ENCODE peak calls at places on chromosomes 7 and 10, in six cellular contexts. One of them, this sample, is unnamed.

GRCh38 chr10:35340975-35341374 is 4.7 kb downstream of the CCNY start:
- DNase-seq in upper lobe of right lung: no peak
- DNase-seq in fibroblast of mammary gland: peak
- DNase-seq in heart right ventricle: peak
- DNase-seq in AG04450: no peak
- DNase-seq in lower lobe of right lung: no peak
- DNase-seq in this sample: no peak

GRCh38 chr10:120514035-120514620 is 57.1 kb downstream of the PLPP4 start:
- DNase-seq in upper lobe of right lung: no peak
- DNase-seq in fibroblast of mammary gland: peak
- DNase-seq in heart right ventricle: no peak
- DNase-seq in AG04450: no peak
- DNase-seq in lower lobe of right lung: no peak
- DNase-seq in this sample: no peak

GRCh38 chr7:3897430-3898385 is 596.7 kb downstream of the SDK1 start:
- DNase-seq in upper lobe of right lung: no peak
- DNase-seq in fibroblast of mammary gland: peak
- DNase-seq in heart right ventricle: no peak
- DNase-seq in AG04450: peak
- DNase-seq in lower lobe of right lung: no peak
- DNase-seq in this sample: no peak

GRCh38 chr10:11208908-11209809 is 191.5 kb downstream of the CELF2 start:
- DNase-seq in upper lobe of right lung: no peak
- DNase-seq in fibroblast of mammary gland: no peak
- DNase-seq in heart right ventricle: no peak
- DNase-seq in AG04450: no peak
- DNase-seq in lower lobe of right lung: no peak
- DNase-seq in this sample: no peak

GRCh38 chr7:75762350-75762917 is 9.6 kb downstream of the CCL26 start:
- DNase-seq in upper lobe of right lung: no peak
- DNase-seq in fibroblast of mammary gland: peak
- DNase-seq in heart right ventricle: no peak
- DNase-seq in AG04450: peak
- DNase-seq in lower lobe of right lung: no peak
- DNase-seq in this sample: no peak

GRCh38 chr10:34905200-34905927 is 90.3 kb upstream of the PARD3 start:
- DNase-seq in upper lobe of right lung: no peak
- DNase-seq in fibroblast of mammary gland: no peak
- DNase-seq in heart right ventricle: no peak
- DNase-seq in AG04450: no peak
- DNase-seq in lower lobe of right lung: no peak
- DNase-seq in this sample: no peak

GRCh38 chr7:29839302-29839701 is 33.0 kb downstream of the WIPF3 start:
- DNase-seq in upper lobe of right lung: no peak
- DNase-seq in fibroblast of mammary gland: peak
- DNase-seq in heart right ventricle: peak
- DNase-seq in AG04450: peak
- DNase-seq in lower lobe of right lung: no peak
- DNase-seq in this sample: no peak

GRCh38 chr7:139358541-139359365 is 941 bp upstream of the LUC7L2 start:
- DNase-seq in upper lobe of right lung: peak
- DNase-seq in fibroblast of mammary gland: peak
- DNase-seq in heart right ventricle: no peak
- DNase-seq in AG04450: no peak
- DNase-seq in lower lobe of right lung: peak
- DNase-seq in this sample: no peak

GRCh38 chr10:28790146-28790545 is 112.8 kb downstream of the BAMBI start:
- DNase-seq in upper lobe of right lung: no peak
- DNase-seq in fibroblast of mammary gland: no peak
- DNase-seq in heart right ventricle: no peak
- DNase-seq in AG04450: no peak
- DNase-seq in lower lobe of right lung: no peak
- DNase-seq in this sample: no peak

GRCh38 chr7:110977127-110977776 is 113.7 kb upstream of the LRRN3 start:
- DNase-seq in upper lobe of right lung: no peak
- DNase-seq in fibroblast of mammary gland: no peak
- DNase-seq in heart right ventricle: no peak
- DNase-seq in AG04450: no peak
- DNase-seq in lower lobe of right lung: no peak
- DNase-seq in this sample: no peak

GRCh38 chr10:94183666-94184264 is 179.0 kb downstream of the NOC3L start:
- DNase-seq in upper lobe of right lung: no peak
- DNase-seq in fibroblast of mammary gland: peak
- DNase-seq in heart right ventricle: no peak
- DNase-seq in AG04450: peak
- DNase-seq in lower lobe of right lung: no peak
- DNase-seq in this sample: no peak

GRCh38 chr10:80070068-80070467 is 8.4 kb upstream of the TMEM254 start:
- DNase-seq in upper lobe of right lung: no peak
- DNase-seq in fibroblast of mammary gland: no peak
- DNase-seq in heart right ventricle: no peak
- DNase-seq in AG04450: no peak
- DNase-seq in lower lobe of right lung: no peak
- DNase-seq in this sample: no peak

GRCh38 chr7:17027143-17027802 is 145.5 kb upstream of the AGR3 start:
- DNase-seq in upper lobe of right lung: no peak
- DNase-seq in fibroblast of mammary gland: peak
- DNase-seq in heart right ventricle: no peak
- DNase-seq in AG04450: no peak
- DNase-seq in lower lobe of right lung: no peak
- DNase-seq in this sample: no peak

DNA sequence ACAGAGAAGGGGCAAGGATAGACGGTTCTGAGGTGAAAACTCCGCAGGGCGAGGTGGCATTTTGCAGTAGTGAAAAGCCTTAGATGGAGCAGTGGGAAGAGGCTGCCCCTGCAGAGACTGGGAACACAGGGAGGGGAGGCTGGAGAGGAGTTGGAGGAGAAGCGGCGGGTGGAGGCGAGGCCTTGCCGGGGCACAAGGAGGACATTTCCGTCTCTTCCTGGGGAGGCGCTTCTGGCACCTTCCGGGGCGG is 42.6 kb downstream of the LDB3 start:
- DNase-seq in upper lobe of right lung: no peak
- DNase-seq in fibroblast of mammary gland: no peak
- DNase-seq in heart right ventricle: no peak
- DNase-seq in AG04450: no peak
- DNase-seq in lower lobe of right lung: no peak
- DNase-seq in this sample: no peak
- TF ChIP-seq CTCF in upper lobe of right lung: no peak
- TF ChIP-seq CTCF in fibroblast of mammary gland: no peak
- TF ChIP-seq CTCF in heart right ventricle: no peak
- TF ChIP-seq CTCF in AG04450: no peak
- TF ChIP-seq CTCF in lower lobe of right lung: peak
- TF ChIP-seq CTCF in this sample: no peak

GRCh38 chr10:63829573-63830149 is 308.5 kb downstream of the REEP3 start:
- DNase-seq in upper lobe of right lung: no peak
- DNase-seq in fibroblast of mammary gland: no peak
- DNase-seq in heart right ventricle: no peak
- DNase-seq in AG04450: no peak
- DNase-seq in lower lobe of right lung: no peak
- DNase-seq in this sample: no peak
- TF ChIP-seq CTCF in upper lobe of right lung: no peak
- TF ChIP-seq CTCF in fibroblast of mammary gland: no peak
- TF ChIP-seq CTCF in heart right ventricle: no peak
- TF ChIP-seq CTCF in AG04450: no peak
- TF ChIP-seq CTCF in lower lobe of right lung: no peak
- TF ChIP-seq CTCF in this sample: no peak

DNA sequence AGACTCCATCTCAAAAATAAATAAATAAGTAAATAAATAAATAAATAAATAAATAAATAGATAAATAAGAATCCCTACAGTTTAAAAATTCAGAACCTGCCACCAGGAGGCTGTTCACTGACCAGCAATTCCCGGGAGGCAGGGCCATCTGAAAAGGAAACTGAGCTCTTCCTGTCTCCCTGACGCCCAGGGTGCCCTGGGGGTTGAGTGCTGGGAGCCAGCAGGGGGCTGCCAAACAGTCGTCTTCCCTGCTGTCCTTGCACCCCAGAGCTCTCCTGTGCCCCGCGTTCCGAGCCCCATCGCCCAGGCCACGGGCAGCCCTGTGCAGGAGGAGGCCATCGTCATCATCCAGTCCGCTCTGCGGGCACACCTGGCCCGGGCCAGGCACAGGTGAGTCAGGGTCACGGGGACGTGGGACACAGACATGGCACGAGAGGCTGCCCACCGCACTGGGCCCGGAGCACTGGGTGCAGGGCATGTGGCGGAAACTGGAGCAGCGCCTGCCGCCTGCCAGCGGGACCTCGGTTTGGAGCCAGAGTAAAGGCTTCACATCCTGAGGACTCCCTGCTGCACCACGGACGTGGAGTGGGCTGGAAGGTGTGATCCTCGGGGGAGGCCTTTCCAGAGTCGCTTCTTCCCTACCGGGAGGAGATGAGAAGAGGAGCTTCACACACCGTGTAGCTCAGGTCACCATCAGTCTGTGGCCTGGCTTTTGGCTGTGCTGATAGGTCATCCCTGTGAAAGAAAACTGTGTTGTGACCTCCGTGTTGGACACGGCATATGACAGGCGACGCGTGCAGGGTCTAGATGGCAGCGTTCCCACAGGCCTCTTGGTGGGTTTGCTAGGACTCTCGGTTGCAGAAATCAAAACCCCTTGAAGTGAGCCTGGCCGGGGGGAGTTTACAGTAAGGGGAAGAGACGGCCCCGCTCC is 25.9 kb upstream of the TTYH3 start:
- DNase-seq in upper lobe of right lung: no peak
- DNase-seq in fibroblast of mammary gland: no peak
- DNase-seq in heart right ventricle: no peak
- DNase-seq in AG04450: no peak
- DNase-seq in lower lobe of right lung: no peak
- DNase-seq in this sample: no peak
- TF ChIP-seq CTCF in upper lobe of right lung: peak
- TF ChIP-seq CTCF in fibroblast of mammary gland: no peak
- TF ChIP-seq CTCF in heart right ventricle: no peak
- TF ChIP-seq CTCF in AG04450: no peak
- TF ChIP-seq CTCF in lower lobe of right lung: peak
- TF ChIP-seq CTCF in this sample: no peak

DNA sequence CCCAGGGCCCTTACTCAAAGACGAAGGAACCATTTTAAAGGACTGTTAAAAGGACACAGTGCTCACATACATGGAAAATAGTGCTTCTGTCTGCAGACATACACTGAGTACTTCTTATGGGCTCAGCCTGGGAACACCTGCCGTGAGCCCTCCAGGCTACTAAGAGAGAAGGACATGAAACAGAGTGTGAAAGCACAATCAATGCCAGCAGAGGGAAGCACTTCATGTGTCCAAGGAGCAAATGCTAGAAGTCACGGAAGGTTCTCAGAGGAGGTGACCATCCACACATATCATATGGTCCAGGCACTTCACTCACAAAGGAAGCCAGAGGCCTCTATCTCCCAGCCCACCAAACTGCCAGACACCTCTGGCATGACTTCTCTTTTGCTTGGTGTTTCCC is 15.5 kb downstream of the ELMO1 start:
- DNase-seq in upper lobe of right lung: no peak
- DNase-seq in fibroblast of mammary gland: no peak
- DNase-seq in heart right ventricle: no peak
- DNase-seq in AG04450: no peak
- DNase-seq in lower lobe of right lung: no peak
- DNase-seq in this sample: no peak
- TF ChIP-seq CTCF in upper lobe of right lung: peak
- TF ChIP-seq CTCF in fibroblast of mammary gland: no peak
- TF ChIP-seq CTCF in heart right ventricle: no peak
- TF ChIP-seq CTCF in AG04450: no peak
- TF ChIP-seq CTCF in lower lobe of right lung: no peak
- TF ChIP-seq CTCF in this sample: no peak

This sample was measured in osteocyte.